ENCODE peak calls at places on chromosome 16, in six cellular contexts. H is thoracic aorta; J is AG04450; D is neuronal stem cell; W is CD8-positive, alpha-beta memory T cell; M is left lung. T is an unnamed sample.

GRCh38 chr16:85650864-85651811 is 37.6 kb downstream of the GINS2 start:
- DNase-seq in W (no peak), M (no peak), D (no peak), J (no peak), H (no peak), T (no peak)

GRCh38 chr16:48607056-48607825 is 2.7 kb downstream of the N4BP1 start:
- DNase-seq in M (peak; percentile 70), H (no peak), W (no peak), D (no peak), J (no peak), T (no peak)

GRCh38 chr16:51982715-51983680 is 563.9 kb downstream of the TOX3 start:
- DNase-seq in H (no peak), J (peak; percentile 47), W (no peak), M (no peak), D (peak; percentile 66), T (no peak)

GRCh38 chr16:56549744-56550385 is 15.0 kb upstream of the MT4 start:
- DNase-seq in D (no peak), W (no peak), H (no peak), J (no peak), M (no peak), T (no peak)

GRCh38 chr16:66660422-66661209 is 35.9 kb downstream of the CMTM4 start:
- DNase-seq in D (peak; percentile 29), H (peak; percentile 28), M (peak; percentile 76), J (peak; percentile 41), W (no peak), T (no peak)

GRCh38 chr16:31536804-31537361 is 9.2 kb downstream of the AHSP start:
- DNase-seq in M (no peak), D (no peak), H (no peak), J (no peak), W (no peak), T (no peak)

GRCh38 chr16:47483616-47484015 is 22.5 kb downstream of the PHKB start:
- DNase-seq in W (no peak), D (no peak), M (no peak), J (no peak), H (no peak), T (no peak)

GRCh38 chr16:82915139-82915824 is 288.5 kb downstream of the CDH13 start:
- DNase-seq in J (no peak), D (no peak), H (no peak), W (no peak), M (no peak), T (no peak)

GRCh38 chr16:11572301-11572995 is 14.3 kb downstream of the LITAF start:
- DNase-seq in J (no peak), W (peak; percentile 85), M (no peak), H (no peak), D (no peak), T (peak; percentile 27)

GRCh38 chr16:26623442-26623841 is 443.3 kb upstream of the C16orf82 start:
- DNase-seq in H (no peak), M (no peak), D (no peak), J (no peak), W (no peak), T (no peak)

GRCh38 chr16:26627958-26628357 is 438.8 kb upstream of the C16orf82 start:
- DNase-seq in H (no peak), D (no peak), J (no peak), M (no peak), W (no peak), T (no peak)
- H3K9me3 ChIP-seq in H (no peaks in the 10 kb centered on the region), D (no peaks in the 10 kb centered on the region), J (peaks cover 25% of the 10 kb centered on the region), M (peaks cover 22% of the 10 kb centered on the region), W (no peaks in the 10 kb centered on the region), T (no peaks in the 10 kb centered on the region)

GRCh38 chr16:10410469-10410868 is 24.6 kb downstream of the ATF7IP2 start:
- DNase-seq in W (no peak), J (no peak), H (no peak), M (no peak), D (no peak), T (no peak)
- H3K9me3 ChIP-seq in W (peaks cover 34% of the 10 kb centered on the region), J (peaks cover 4% of the 10 kb centered on the region), H (peaks cover 44% of the 10 kb centered on the region), M (peaks cover 89% of the 10 kb centered on the region), D (peaks cover 51% of the 10 kb centered on the region), T (peaks cover 12% of the 10 kb centered on the region)

DNA sequence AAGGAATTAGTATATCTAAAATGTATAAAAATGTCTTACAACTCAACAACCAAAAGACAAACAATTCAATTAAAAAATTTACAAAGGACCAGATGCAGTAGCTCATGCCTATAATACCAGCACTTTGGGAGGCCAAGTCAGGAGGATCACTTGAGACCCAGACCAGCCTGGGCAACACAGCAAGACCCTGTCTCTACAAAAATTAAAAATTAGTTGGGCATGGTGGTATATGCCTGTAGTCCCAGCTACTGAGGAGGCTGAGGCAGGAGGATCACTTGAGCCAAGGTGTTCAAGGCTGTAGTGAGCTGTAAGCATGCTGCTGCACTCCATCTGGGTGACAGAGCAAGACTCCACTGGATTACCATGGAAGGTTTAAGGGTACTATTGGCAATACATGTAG is 33.8 kb downstream of the ZNRF1 start:
- DNase-seq in M (no peak), J (no peak), D (no peak), W (no peak), H (no peak), T (no peak)
- H3K9me3 ChIP-seq in M (no peaks in the 10 kb centered on the region), J (peaks cover 5% of the 10 kb centered on the region), D (peaks cover 11% of the 10 kb centered on the region), W (no peaks in the 10 kb centered on the region), H (peaks cover 2% of the 10 kb centered on the region), T (no peaks in the 10 kb centered on the region)

GRCh38 chr16:87531418-87531817 is 38.6 kb upstream of the ZCCHC14 start:
- DNase-seq in M (no peak), J (no peak), W (no peak), D (no peak), H (no peak), T (no peak)
- H3K9me3 ChIP-seq in M (peaks cover 35% of the 10 kb centered on the region), J (peaks cover 52% of the 10 kb centered on the region), W (no peaks in the 10 kb centered on the region), D (no peaks in the 10 kb centered on the region), H (peaks cover 11% of the 10 kb centered on the region), T (peaks cover 3% of the 10 kb centered on the region)

DNA sequence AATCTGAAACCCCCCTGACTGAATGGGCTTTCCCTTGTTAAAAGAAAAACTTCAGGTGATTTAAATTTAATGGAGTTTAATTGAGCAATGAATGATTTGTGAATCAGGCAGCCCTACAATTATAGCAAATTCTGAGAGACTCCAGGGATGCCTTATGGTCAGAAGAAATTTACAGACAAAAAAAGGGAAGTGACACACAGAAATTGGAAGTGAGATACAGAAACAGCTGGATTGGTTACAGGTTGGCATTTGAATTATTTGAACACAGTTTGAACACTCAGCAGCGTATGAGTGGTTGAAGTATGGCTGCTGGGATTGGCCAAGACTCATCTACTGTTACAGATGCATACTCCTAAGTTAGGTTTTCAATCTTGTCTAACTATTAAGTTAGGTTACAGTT is 19.0 kb upstream of the CPHXL start:
- DNase-seq in W (no peak), H (no peak), M (no peak), J (no peak), D (no peak), T (no peak)
- H3K9me3 ChIP-seq in W (no peaks in the 10 kb centered on the region), H (no peaks in the 10 kb centered on the region), M (peaks cover 27% of the 10 kb centered on the region), J (peaks cover 6% of the 10 kb centered on the region), D (peaks cover 13% of the 10 kb centered on the region), T (no peaks in the 10 kb centered on the region)

DNA sequence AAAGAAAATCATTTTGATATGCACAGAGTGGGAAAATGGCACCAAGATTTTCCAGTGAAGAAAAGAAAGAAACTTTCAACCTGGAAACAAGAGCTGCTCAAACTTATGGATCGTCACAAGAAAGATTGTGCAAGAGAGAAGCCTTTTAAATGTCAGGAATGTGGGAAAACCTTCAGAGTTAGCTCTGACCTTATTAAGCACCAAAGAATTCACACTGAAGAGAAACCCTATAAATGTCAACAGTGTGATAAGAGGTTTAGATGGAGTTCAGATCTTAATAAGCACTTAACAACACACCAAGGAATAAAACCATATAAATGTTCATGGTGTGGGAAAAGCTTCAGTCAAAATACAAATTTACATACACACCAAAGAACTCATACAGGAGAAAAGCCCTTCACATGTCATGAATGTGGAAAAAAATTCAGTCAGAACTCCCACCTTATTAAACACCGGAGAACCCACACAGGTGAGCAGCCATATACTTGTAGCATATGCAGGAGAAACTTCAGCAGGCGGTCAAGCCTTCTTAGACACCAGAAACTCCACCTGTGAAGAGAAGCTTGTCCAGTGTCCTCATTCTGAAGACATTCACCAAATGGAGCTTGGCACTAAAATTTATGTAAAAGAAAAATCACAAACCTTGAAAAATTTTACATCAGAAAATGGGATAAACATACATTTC is 12.2 kb downstream of the ZNF75A start:
- DNase-seq in M (no peak), D (no peak), W (no peak), J (no peak), H (no peak), T (no peak)
- H3K9me3 ChIP-seq in M (peaks cover 100% of the 10 kb centered on the region), D (peaks cover 78% of the 10 kb centered on the region), W (peaks cover 82% of the 10 kb centered on the region), J (peaks cover 58% of the 10 kb centered on the region), H (peaks cover 99% of the 10 kb centered on the region), T (peaks cover 54% of the 10 kb centered on the region)

GRCh38 chr16:35750157-35750689 is 2290.8 kb downstream of the TP53TG3F start:
- DNase-seq in M (no peak), H (no peak), D (no peak), J (no peak), W (no peak), T (no peak)
- H3K9me3 ChIP-seq in M (peaks cover 98% of the 10 kb centered on the region), H (no peaks in the 10 kb centered on the region), D (no peaks in the 10 kb centered on the region), J (peaks cover 96% of the 10 kb centered on the region), W (no peaks in the 10 kb centered on the region), T (no peaks in the 10 kb centered on the region)

GRCh38 chr16:26252598-26252997 is 560.8 kb downstream of the HS3ST4 start:
- DNase-seq in J (no peak), H (no peak), D (no peak), W (no peak), M (no peak), T (no peak)

GRCh38 chr16:26247063-26247462 is 555.3 kb downstream of the HS3ST4 start:
- DNase-seq in M (no peak), W (no peak), J (no peak), H (no peak), D (no peak), T (no peak)
- H3K9me3 ChIP-seq in M (peaks cover 5% of the 10 kb centered on the region), W (no peaks in the 10 kb centered on the region), J (no peaks in the 10 kb centered on the region), H (no peaks in the 10 kb centered on the region), D (no peaks in the 10 kb centered on the region), T (peaks cover 5% of the 10 kb centered on the region)